ENCODE peak calls at places on chromosomes 4 and X, in eight cellular contexts. One of them, this sample, is unnamed.
A peak's percentile ranks its signal among the peaks of the same experiment; 100 is the strongest.

GRCh38 chr4:114867291-114867690 is 246.1 kb downstream of the NDST4 start:
- DNase-seq in heart left ventricle: no peak
- DNase-seq in sigmoid colon: no peak
- DNase-seq in H1: no peak
- DNase-seq in suprapubic skin: no peak
- DNase-seq in Peyer's patch: no peak
- DNase-seq in tibial nerve: no peak
- DNase-seq in ovary: no peak
- DNase-seq in this sample: no peak

GRCh38 chr4:58825278-58825677 is 1715.1 kb upstream of the IGFBP7 start:
- DNase-seq in Peyer's patch: no peak
- DNase-seq in suprapubic skin: no peak
- DNase-seq in sigmoid colon: no peak
- DNase-seq in tibial nerve: no peak
- DNase-seq in H1: no peak
- DNase-seq in heart left ventricle: no peak
- DNase-seq in ovary: no peak
- DNase-seq in this sample: no peak

GRCh38 chr4:75940692-75941253 is at the start of gene NAAA:
- DNase-seq in heart left ventricle: peak; percentile 77
- DNase-seq in Peyer's patch: peak; percentile 95
- DNase-seq in suprapubic skin: peak; percentile 93
- DNase-seq in sigmoid colon: peak; percentile 92
- DNase-seq in H1: peak; percentile 92
- DNase-seq in tibial nerve: peak; percentile 71
- DNase-seq in ovary: peak; percentile 73
- DNase-seq in this sample: peak; percentile 98

GRCh38 chrX:34132028-34132427 is at the start of gene FAM47A:
- DNase-seq in sigmoid colon: no peak
- DNase-seq in suprapubic skin: peak; percentile 33
- DNase-seq in Peyer's patch: no peak
- DNase-seq in heart left ventricle: no peak
- DNase-seq in ovary: no peak
- DNase-seq in H1: no peak
- DNase-seq in tibial nerve: no peak
- DNase-seq in this sample: peak; percentile 62

GRCh38 chr4:39655206-39655605 is 16.5 kb upstream of the SMIM14 start:
- DNase-seq in suprapubic skin: no peak
- DNase-seq in Peyer's patch: no peak
- DNase-seq in ovary: no peak
- DNase-seq in H1: no peak
- DNase-seq in tibial nerve: no peak
- DNase-seq in heart left ventricle: no peak
- DNase-seq in sigmoid colon: no peak
- DNase-seq in this sample: no peak

GRCh38 chr4:86500527-86500926 is 93.6 kb upstream of the PTPN13 start:
- DNase-seq in Peyer's patch: no peak
- DNase-seq in sigmoid colon: no peak
- DNase-seq in tibial nerve: no peak
- DNase-seq in suprapubic skin: no peak
- DNase-seq in H1: no peak
- DNase-seq in ovary: no peak
- DNase-seq in heart left ventricle: no peak
- DNase-seq in this sample: no peak

GRCh38 chrX:39541881-39542280 is 555.9 kb downstream of the BCOR start:
- DNase-seq in Peyer's patch: no peak
- DNase-seq in tibial nerve: no peak
- DNase-seq in ovary: no peak
- DNase-seq in heart left ventricle: no peak
- DNase-seq in suprapubic skin: no peak
- DNase-seq in sigmoid colon: no peak
- DNase-seq in H1: no peak
- DNase-seq in this sample: no peak

GRCh38 chr4:126081336-126081735 is 766.6 kb downstream of the FAT4 start:
- DNase-seq in suprapubic skin: no peak
- DNase-seq in ovary: no peak
- DNase-seq in sigmoid colon: no peak
- DNase-seq in Peyer's patch: no peak
- DNase-seq in heart left ventricle: no peak
- DNase-seq in tibial nerve: no peak
- DNase-seq in H1: no peak
- DNase-seq in this sample: no peak

GRCh38 chr4:149108626-149109025 is 666.4 kb upstream of the NR3C2 start:
- DNase-seq in ovary: no peak
- DNase-seq in sigmoid colon: no peak
- DNase-seq in H1: no peak
- DNase-seq in heart left ventricle: no peak
- DNase-seq in Peyer's patch: no peak
- DNase-seq in tibial nerve: no peak
- DNase-seq in suprapubic skin: no peak
- DNase-seq in this sample: no peak

GRCh38 chr4:151674804-151675290 is 86.0 kb downstream of the GATB start:
- DNase-seq in sigmoid colon: peak; percentile 79
- DNase-seq in heart left ventricle: no peak
- DNase-seq in ovary: peak; percentile 71
- DNase-seq in H1: peak; percentile 63
- DNase-seq in tibial nerve: no peak
- DNase-seq in Peyer's patch: no peak
- DNase-seq in suprapubic skin: no peak
- DNase-seq in this sample: no peak

GRCh38 chr4:111475001-111475400 is 670.3 kb upstream of the FAM241A start:
- DNase-seq in H1: peak; percentile 63
- DNase-seq in ovary: no peak
- DNase-seq in heart left ventricle: peak; percentile 20
- DNase-seq in sigmoid colon: no peak
- DNase-seq in tibial nerve: no peak
- DNase-seq in Peyer's patch: peak; percentile 61
- DNase-seq in suprapubic skin: no peak
- DNase-seq in this sample: no peak

GRCh38 chr4:2304877-2305561 is 43.1 kb upstream of the MXD4 start:
- DNase-seq in sigmoid colon: peak; percentile 64
- DNase-seq in ovary: no peak
- DNase-seq in suprapubic skin: no peak
- DNase-seq in tibial nerve: no peak
- DNase-seq in heart left ventricle: no peak
- DNase-seq in H1: no peak
- DNase-seq in Peyer's patch: no peak
- DNase-seq in this sample: peak; percentile 73

GRCh38 chrX:40085714-40086113 is 12.0 kb downstream of the BCOR start:
- DNase-seq in sigmoid colon: no peak
- DNase-seq in tibial nerve: no peak
- DNase-seq in suprapubic skin: no peak
- DNase-seq in ovary: no peak
- DNase-seq in H1: no peak
- DNase-seq in heart left ventricle: no peak
- DNase-seq in Peyer's patch: no peak
- DNase-seq in this sample: no peak

GRCh38 chr4:80475781-80476180 is 140.3 kb downstream of the CFAP299 start:
- DNase-seq in ovary: no peak
- DNase-seq in H1: no peak
- DNase-seq in tibial nerve: no peak
- DNase-seq in Peyer's patch: no peak
- DNase-seq in suprapubic skin: no peak
- DNase-seq in heart left ventricle: no peak
- DNase-seq in sigmoid colon: no peak
- DNase-seq in this sample: no peak

GRCh38 chr4:6297266-6297815 is 27.7 kb downstream of the WFS1 start:
- DNase-seq in tibial nerve: no peak
- DNase-seq in H1: no peak
- DNase-seq in Peyer's patch: no peak
- DNase-seq in ovary: no peak
- DNase-seq in heart left ventricle: no peak
- DNase-seq in suprapubic skin: no peak
- DNase-seq in sigmoid colon: no peak
- DNase-seq in this sample: no peak

GRCh38 chrX:33726281-33727160 is 405.6 kb downstream of the FAM47A start:
- DNase-seq in suprapubic skin: peak; percentile 36
- DNase-seq in tibial nerve: no peak
- DNase-seq in heart left ventricle: no peak
- DNase-seq in sigmoid colon: peak; percentile 56
- DNase-seq in H1: peak; percentile 40
- DNase-seq in ovary: peak; percentile 16
- DNase-seq in Peyer's patch: no peak
- DNase-seq in this sample: no peak

GRCh38 chrX:103792916-103793540 is 16.4 kb downstream of the PLP1 start:
- DNase-seq in ovary: no peak
- DNase-seq in heart left ventricle: no peak
- DNase-seq in Peyer's patch: no peak
- DNase-seq in suprapubic skin: no peak
- DNase-seq in tibial nerve: no peak
- DNase-seq in sigmoid colon: no peak
- DNase-seq in H1: no peak
- DNase-seq in this sample: no peak

GRCh38 chr4:184062769-184063168 is 154.9 kb downstream of the ENPP6 start:
- DNase-seq in suprapubic skin: no peak
- DNase-seq in ovary: no peak
- DNase-seq in sigmoid colon: no peak
- DNase-seq in H1: no peak
- DNase-seq in tibial nerve: no peak
- DNase-seq in heart left ventricle: no peak
- DNase-seq in Peyer's patch: no peak
- DNase-seq in this sample: no peak

GRCh38 chr4:7196731-7197130 is 4.4 kb downstream of the SORCS2 start:
- DNase-seq in suprapubic skin: peak; percentile 5
- DNase-seq in ovary: no peak
- DNase-seq in H1: no peak
- DNase-seq in heart left ventricle: no peak
- DNase-seq in sigmoid colon: peak; percentile 46
- DNase-seq in Peyer's patch: peak; percentile 5
- DNase-seq in tibial nerve: peak; percentile 4
- DNase-seq in this sample: peak; percentile 4

GRCh38 chr4:54902261-54902660 is 223.1 kb downstream of the KDR start:
- DNase-seq in ovary: no peak
- DNase-seq in suprapubic skin: no peak
- DNase-seq in Peyer's patch: no peak
- DNase-seq in sigmoid colon: no peak
- DNase-seq in H1: no peak
- DNase-seq in heart left ventricle: no peak
- DNase-seq in tibial nerve: no peak
- DNase-seq in this sample: no peak

GRCh38 chr4:6475492-6476020 is 3.1 kb upstream of the PPP2R2C start:
- DNase-seq in Peyer's patch: no peak
- DNase-seq in sigmoid colon: peak; percentile 45
- DNase-seq in tibial nerve: no peak
- DNase-seq in heart left ventricle: no peak
- DNase-seq in ovary: no peak
- DNase-seq in suprapubic skin: peak; percentile 50
- DNase-seq in H1: peak; percentile 30
- DNase-seq in this sample: peak; percentile 39

DNA sequence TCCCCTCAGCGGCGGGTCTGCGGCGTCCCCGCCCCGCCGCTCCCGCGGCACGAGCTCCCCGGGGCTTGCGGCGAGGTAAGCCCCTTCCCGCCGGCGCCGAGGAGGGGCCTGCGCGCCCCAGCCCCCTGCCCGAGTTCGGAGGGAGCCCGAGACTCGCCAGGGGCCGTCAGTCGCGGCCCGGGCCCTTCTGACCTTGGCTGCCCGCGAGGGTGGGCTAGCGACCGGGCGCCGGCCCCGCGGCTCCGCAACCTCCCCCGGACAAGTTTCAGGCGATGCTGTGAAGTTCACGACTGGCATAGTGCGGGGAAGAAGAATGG is 554 bp downstream of the CDKL5 start:
- DNase-seq in H1: no peak
- DNase-seq in suprapubic skin: no peak
- DNase-seq in ovary: no peak
- DNase-seq in tibial nerve: no peak
- DNase-seq in Peyer's patch: no peak
- DNase-seq in heart left ventricle: no peak
- DNase-seq in sigmoid colon: no peak
- DNase-seq in this sample: peak; percentile 86
- H3K27ac ChIP-seq in H1: no peak overlapping the region
- H3K27ac ChIP-seq in suprapubic skin: peak overlapping the region; percentile 80
- H3K27ac ChIP-seq in ovary: peak overlapping the region; percentile 78
- H3K27ac ChIP-seq in tibial nerve: peak overlapping the region; percentile 38
- H3K27ac ChIP-seq in Peyer's patch: no peak overlapping the region
- H3K27ac ChIP-seq in heart left ventricle: peak overlapping the region; percentile 67
- H3K27ac ChIP-seq in sigmoid colon: peak overlapping the region; percentile 78
- H3K27ac ChIP-seq in this sample: peak overlapping the region; percentile 91

GRCh38 chr4:83010522-83011318 is at the start of gene LIN54:
- DNase-seq in Peyer's patch: peak; percentile 93
- DNase-seq in tibial nerve: peak; percentile 54
- DNase-seq in heart left ventricle: peak; percentile 84
- DNase-seq in ovary: peak; percentile 74
- DNase-seq in H1: peak; percentile 75
- DNase-seq in sigmoid colon: peak; percentile 92
- DNase-seq in suprapubic skin: peak; percentile 92
- DNase-seq in this sample: peak; percentile 96
- TF ChIP-seq POLR2A in Peyer's patch: no peak
- TF ChIP-seq POLR2A in tibial nerve: no peak
- TF ChIP-seq POLR2A in heart left ventricle: no peak
- TF ChIP-seq POLR2A in ovary: no peak
- TF ChIP-seq POLR2A in H1: peak; percentile 44
- TF ChIP-seq POLR2A in sigmoid colon: no peak
- TF ChIP-seq POLR2A in suprapubic skin: no peak
- TF ChIP-seq POLR2A in this sample: no peak

GRCh38 chrX:16547644-16548043 is 102.3 kb upstream of the S100G start:
- DNase-seq in ovary: no peak
- DNase-seq in H1: no peak
- DNase-seq in sigmoid colon: no peak
- DNase-seq in suprapubic skin: no peak
- DNase-seq in tibial nerve: no peak
- DNase-seq in heart left ventricle: no peak
- DNase-seq in Peyer's patch: no peak
- DNase-seq in this sample: no peak

DNA sequence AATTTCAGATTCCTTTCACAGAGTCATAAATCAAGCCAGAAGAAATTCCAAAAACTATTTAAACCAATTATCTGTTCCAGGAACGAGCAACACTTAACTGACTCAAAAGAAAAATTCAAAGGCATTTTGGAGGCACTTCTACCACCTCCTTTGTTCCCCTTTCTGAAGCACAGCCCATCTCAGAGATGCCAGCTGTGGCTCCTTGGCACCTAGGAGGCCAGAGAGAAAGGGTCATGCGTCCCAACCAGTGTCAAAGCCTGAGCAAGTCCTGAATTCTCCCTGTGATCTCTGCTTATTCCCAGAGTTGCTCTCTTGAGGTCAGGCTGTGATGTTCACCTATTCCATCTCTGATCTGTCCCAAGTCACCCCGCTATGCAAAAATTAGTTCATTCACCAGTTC is 105.0 kb upstream of the S100G start:
- DNase-seq in suprapubic skin: no peak
- DNase-seq in Peyer's patch: no peak
- DNase-seq in tibial nerve: no peak
- DNase-seq in H1: no peak
- DNase-seq in heart left ventricle: no peak
- DNase-seq in sigmoid colon: no peak
- DNase-seq in ovary: no peak
- DNase-seq in this sample: no peak
- H3K4me3 ChIP-seq in suprapubic skin: no peak overlapping the region
- H3K4me3 ChIP-seq in Peyer's patch: no peak overlapping the region
- H3K4me3 ChIP-seq in tibial nerve: no peak overlapping the region
- H3K4me3 ChIP-seq in H1: no peak overlapping the region
- H3K4me3 ChIP-seq in heart left ventricle: no peak overlapping the region
- H3K4me3 ChIP-seq in sigmoid colon: no peak overlapping the region
- H3K4me3 ChIP-seq in ovary: no peak overlapping the region
- H3K4me3 ChIP-seq in this sample: no peak overlapping the region

GRCh38 chrX:136589966-136590365 is 58.0 kb downstream of the VGLL1 start:
- DNase-seq in tibial nerve: no peak
- DNase-seq in ovary: no peak
- DNase-seq in suprapubic skin: no peak
- DNase-seq in heart left ventricle: no peak
- DNase-seq in sigmoid colon: no peak
- DNase-seq in H1: no peak
- DNase-seq in Peyer's patch: no peak
- DNase-seq in this sample: no peak
- H3K27ac ChIP-seq in tibial nerve: no peak overlapping the region
- H3K27ac ChIP-seq in ovary: no peak overlapping the region
- H3K27ac ChIP-seq in suprapubic skin: no peak overlapping the region
- H3K27ac ChIP-seq in heart left ventricle: no peak overlapping the region
- H3K27ac ChIP-seq in sigmoid colon: no peak overlapping the region
- H3K27ac ChIP-seq in H1: no peak overlapping the region
- H3K27ac ChIP-seq in Peyer's patch: no peak overlapping the region
- H3K27ac ChIP-seq in this sample: no peak overlapping the region